ENCODE peak calls at places on chromosome X, in six cellular contexts. A, C, M, W, X and F are unnamed samples.

GRCh38 chrX:7614616-7615015 is 228.4 kb upstream of the VCX start:
- DNase-seq in M (no peak), C (no peak), A (no peak), X (no peak), W (no peak), F (no peak)

GRCh38 chrX:145729635-145730034 is 88.0 kb upstream of the SLITRK2 start:
- DNase-seq in A (no peak), W (no peak), C (peak; percentile 84), M (peak; percentile 67), X (no peak), F (no peak)

GRCh38 chrX:723781-724180 is 93.2 kb downstream of the SHOX start:
- DNase-seq in A (no peak), W (no peak), X (no peak), C (no peak), M (no peak), F (no peak)

GRCh38 chrX:132815643-132816042 is 142.8 kb downstream of the HS6ST2 start:
- DNase-seq in A (no peak), M (no peak), C (no peak), W (no peak), X (no peak), F (no peak)

GRCh38 chrX:126164689-126165400 is 1.2 kb downstream of the DCAF12L2 start:
- DNase-seq in W (no peak), A (no peak), C (no peak), M (no peak), X (no peak), F (no peak)

GRCh38 chrX:121093011-121093410 is 45.6 kb downstream of the GLUD2 start:
- DNase-seq in C (peak; percentile 5), A (no peak), M (no peak), W (no peak), X (no peak), F (no peak)

GRCh38 chrX:138128025-138128671 is 562.2 kb downstream of the ZIC3 start:
- DNase-seq in X (no peak), W (peak; percentile 44), M (peak; percentile 0), C (peak; percentile 49), A (no peak), F (no peak)

GRCh38 chrX:106751407-106751806 is 24.9 kb downstream of the RNF128 start:
- DNase-seq in A (no peak), M (no peak), X (no peak), C (no peak), W (no peak), F (no peak)

GRCh38 chrX:66914082-66914481 is 275.2 kb upstream of the EDA2R start:
- DNase-seq in X (no peak), C (peak; percentile 12), M (no peak), A (no peak), W (peak; percentile 6), F (no peak)

GRCh38 chrX:70247252-70247651 is 12.8 kb downstream of the P2RY4 start:
- DNase-seq in W (no peak), X (no peak), A (no peak), C (no peak), M (no peak), F (no peak)

GRCh38 chrX:37423864-37424569 is 74.9 kb downstream of the PRRG1 start:
- DNase-seq in C (no peak), A (no peak), X (no peak), M (no peak), W (no peak), F (no peak)

GRCh38 chrX:391717-392691 is 5.3 kb upstream of the PPP2R3B start:
- DNase-seq in X (no peak), M (no peak), C (no peak), W (no peak), A (no peak), F (no peak)

GRCh38 chrX:154368630-154369452 is 5.6 kb downstream of the FLNA start:
- DNase-seq in M (no peak), C (peak; percentile 97), X (peak; percentile 88), W (no peak), A (peak; percentile 90), F (peak; percentile 74)

GRCh38 chrX:21813612-21814368 is 25.6 kb upstream of the MBTPS2 start:
- DNase-seq in M (no peak), X (no peak), A (no peak), C (no peak), W (no peak), F (no peak)

GRCh38 chrX:1592128-1592862 is 891 bp downstream of the AKAP17A start:
- DNase-seq in M (no peak), X (peak; percentile 27), C (peak; percentile 5), W (no peak), A (peak; percentile 72), F (no peak)

GRCh38 chrX:19866626-19867410 is 20.6 kb downstream of the SH3KBP1 start:
- DNase-seq in C (no peak), A (no peak), X (no peak), M (no peak), W (no peak), F (no peak)

GRCh38 chrX:65723706-65724105 is 56.3 kb downstream of the MSN start:
- DNase-seq in A (no peak), W (no peak), C (no peak), X (no peak), M (no peak), F (no peak)

GRCh38 chrX:10159069-10159468 is 2.3 kb downstream of the CLCN4 start:
- DNase-seq in A (no peak), C (no peak), M (peak; percentile 13), W (no peak), X (no peak), F (no peak)

GRCh38 chrX:68454476-68455150 is 21.3 kb upstream of the OPHN1 start:
- DNase-seq in W (no peak), C (no peak), X (no peak), M (no peak), A (no peak), F (no peak)

GRCh38 chrX:63475200-63475599 is 124.1 kb upstream of the SPIN4 start:
- DNase-seq in C (peak; percentile 4), X (no peak), W (no peak), M (no peak), A (no peak), F (no peak)